ENCODE peak calls at places on chromosomes 3 and 15, in seven cellular contexts. X, Z, Q, F, L, N and B are unnamed samples. For H3K9me3, the result is how much of the 10 kb centered on the place peaks cover.

GRCh38 chr3:50373146-50373864 is 14.0 kb upstream of the TMEM115 start:
- DNase-seq in L (no peak), Z (peak), X (no peak), Q (no peak), F (no peak), N (no peak), B (no peak)

GRCh38 chr3:8212794-8213193 is 288.8 kb upstream of the LMCD1 start:
- DNase-seq in Z (no peak), Q (no peak), N (no peak), F (no peak), X (no peak), L (no peak), B (no peak)

GRCh38 chr3:46897829-46898320 is 20.4 kb downstream of the PTH1R start:
- DNase-seq in Q (no peak), Z (no peak), X (no peak), N (no peak), F (no peak), L (no peak), B (peak)

GRCh38 chr15:31405200-31405929 is 78.7 kb downstream of the KLF13 start:
- DNase-seq in X (no peak), F (no peak), Q (no peak), N (no peak), L (no peak), Z (no peak), B (no peak)

GRCh38 chr3:126971891-126972351 is 11.0 kb upstream of the PLXNA1 start:
- DNase-seq in Z (peak), F (peak), L (no peak), Q (no peak), N (no peak), X (peak), B (peak)

GRCh38 chr3:196979545-196979944 is 10.9 kb upstream of the PIGZ start:
- DNase-seq in N (no peak), Q (no peak), Z (no peak), X (no peak), F (peak), L (no peak), B (no peak)

GRCh38 chr15:33839540-33839939 is 128.8 kb upstream of the CHRM5 start:
- DNase-seq in Z (no peak), X (no peak), F (no peak), N (no peak), Q (no peak), L (no peak), B (no peak)

GRCh38 chr15:77844798-77845446 is 212.2 kb upstream of the LINGO1 start:
- DNase-seq in X (no peak), F (no peak), N (no peak), Q (no peak), L (no peak), Z (no peak), B (no peak)

GRCh38 chr15:100725121-100726069 is 123.0 kb downstream of the ASB7 start:
- DNase-seq in F (no peak), Z (peak), N (no peak), X (no peak), L (no peak), Q (no peak), B (peak)

GRCh38 chr15:59222106-59222505 is 15.5 kb downstream of the LDHAL6B start:
- DNase-seq in X (no peak), L (no peak), Z (no peak), F (no peak), Q (no peak), N (no peak), B (no peak)

GRCh38 chr3:141000027-141000663 is 51.0 kb upstream of the SPSB4 start:
- DNase-seq in Z (peak), L (peak), X (peak), F (peak), N (peak), Q (peak), B (peak)

GRCh38 chr15:31483053-31483923 is 156.7 kb downstream of the KLF13 start:
- DNase-seq in L (no peak), N (peak), F (no peak), Z (peak), Q (peak), X (no peak), B (no peak)

GRCh38 chr3:187041362-187042061 is 97.8 kb downstream of the RPL39L start:
- DNase-seq in X (no peak), N (peak), Q (peak), L (no peak), F (no peak), Z (no peak), B (no peak)

GRCh38 chr3:69330891-69331400 is 54.9 kb downstream of the FRMD4B start:
- DNase-seq in Q (no peak), N (no peak), F (no peak), X (no peak), Z (no peak), L (no peak), B (no peak)

GRCh38 chr3:124952456-124952855 is 17.9 kb upstream of the MUC13 start:
- DNase-seq in Q (no peak), F (no peak), Z (no peak), L (no peak), X (no peak), N (no peak), B (no peak)

GRCh38 chr3:11136116-11136515 is 18.2 kb upstream of the HRH1 start:
- DNase-seq in Z (no peak), F (no peak), L (no peak), X (no peak), N (no peak), Q (no peak), B (no peak)

GRCh38 chr15:74053941-74054529 is 28.3 kb downstream of the GOLGA6A start:
- DNase-seq in Q (peak), N (peak), X (peak), F (peak), Z (peak), L (peak), B (peak)

GRCh38 chr3:123282461-123282860 is 80.7 kb downstream of the SEC22A start:
- DNase-seq in L (no peak), Z (peak), Q (no peak), X (no peak), N (no peak), F (no peak), B (no peak)

GRCh38 chr15:94352940-94353820 is 121.8 kb downstream of the MCTP2 start:
- DNase-seq in Q (no peak), F (no peak), N (no peak), Z (no peak), X (peak), L (no peak), B (no peak)

GRCh38 chr3:69400688-69401087 is 14.8 kb upstream of the FRMD4B start:
- DNase-seq in L (no peak), X (no peak), Z (no peak), Q (no peak), F (no peak), N (no peak), B (no peak)

GRCh38 chr3:133079621-133080020 is 41.4 kb downstream of the TMEM108 start:
- DNase-seq in Z (no peak), Q (no peak), F (no peak), N (no peak), X (no peak), L (no peak), B (no peak)

GRCh38 chr15:90645873-90646605 is 71.1 kb upstream of the BLM start:
- DNase-seq in Z (no peak), F (no peak), Q (no peak), N (no peak), L (no peak), X (no peak), B (no peak)

GRCh38 chr15:80749589-80749988 is 29.6 kb upstream of the CEMIP start:
- DNase-seq in X (no peak), Z (no peak), N (no peak), Q (no peak), F (no peak), L (no peak), B (no peak)

GRCh38 chr3:132783152-132783551 is 60.9 kb upstream of the NPHP3 start:
- DNase-seq in Z (no peak), N (no peak), L (no peak), F (no peak), Q (no peak), X (no peak), B (peak)

GRCh38 chr15:81049835-81050234 is 49.1 kb downstream of the TLNRD1 start:
- DNase-seq in F (no peak), L (no peak), N (no peak), Q (no peak), Z (no peak), X (no peak), B (no peak)

GRCh38 chr3:129315386-129315991 is 36.8 kb downstream of the HMCES start:
- DNase-seq in Z (no peak), L (no peak), F (peak), N (peak), Q (peak), X (peak), B (peak)

GRCh38 chr15:34262362-34262761 is 37.5 kb downstream of the EMC4 start:
- DNase-seq in X (no peak), Z (peak), Q (no peak), F (no peak), N (no peak), L (no peak), B (no peak)

GRCh38 chr3:1752205-1752604 is 346.5 kb upstream of the CNTN4 start:
- DNase-seq in Q (no peak), L (no peak), N (no peak), X (no peak), Z (no peak), F (no peak), B (peak)
- H3K9me3 ChIP-seq in Q (under half), L (under half), N (under half), X (under half), Z (under half), F (under half), B (under half)

GRCh38 chr3:149087208-149087607 is 875 bp upstream of the HLTF start:
- DNase-seq in N (no peak), L (no peak), Q (no peak), F (no peak), Z (no peak), X (no peak), B (no peak)

GRCh38 chr3:149086232-149086988 is at the start of gene HLTF:
- DNase-seq in N (peak), Q (peak), X (peak), L (peak), F (peak), Z (peak), B (peak)

GRCh38 chr3:149081772-149082171 is 4.6 kb downstream of the HLTF start:
- DNase-seq in Z (no peak), X (no peak), N (no peak), Q (no peak), F (no peak), L (no peak), B (no peak)

GRCh38 chr3:149089395-149089794 is 3.1 kb upstream of the HLTF start:
- DNase-seq in Z (no peak), F (no peak), L (no peak), N (no peak), Q (no peak), X (no peak), B (no peak)

DNA sequence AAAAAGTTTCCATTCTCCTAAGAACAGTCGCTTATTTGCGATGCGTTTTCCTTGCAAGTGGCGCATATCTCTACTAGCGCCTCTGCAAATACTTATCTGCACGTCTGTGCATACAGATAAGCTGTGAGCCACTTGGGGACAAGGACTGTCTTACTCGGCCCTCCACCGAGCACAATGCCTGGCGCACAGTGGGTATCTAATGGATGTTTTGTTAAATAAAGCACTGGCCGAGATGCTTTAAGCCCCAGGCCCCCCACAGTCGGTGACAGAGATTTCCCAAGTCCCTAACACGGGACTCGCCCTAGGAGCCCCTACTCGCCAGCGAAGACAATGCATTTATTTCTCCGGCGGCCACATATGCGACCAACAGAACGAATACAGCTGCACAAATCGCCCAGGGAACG is 503 bp downstream of the HLTF start:
- DNase-seq in L (no peak), N (no peak), X (no peak), F (no peak), Q (peak), Z (peak), B (peak)
- H3K27ac ChIP-seq in L (peak), N (peak), X (peak), F (peak), Q (peak), Z (no peak), B (peak)

GRCh38 chr3:440826-441225 is 244.3 kb downstream of the CHL1 start:
- DNase-seq in L (no peak), Q (no peak), N (no peak), Z (no peak), X (no peak), F (no peak), B (no peak)

GRCh38 chr3:435161-435560 is 238.6 kb downstream of the CHL1 start:
- DNase-seq in N (no peak), X (no peak), L (no peak), Q (no peak), F (no peak), Z (no peak), B (no peak)

GRCh38 chr3:430186-430585 is 233.6 kb downstream of the CHL1 start:
- DNase-seq in F (no peak), Z (no peak), L (no peak), N (no peak), X (no peak), Q (no peak), B (no peak)

GRCh38 chr3:435969-436492 is 239.5 kb downstream of the CHL1 start:
- DNase-seq in X (no peak), F (no peak), Q (no peak), Z (no peak), N (no peak), L (no peak), B (no peak)
- H3K9me3 ChIP-seq in X (under half), F (under half), Q (under half), Z (under half), N (under half), L (under half), B (under half)

DNA sequence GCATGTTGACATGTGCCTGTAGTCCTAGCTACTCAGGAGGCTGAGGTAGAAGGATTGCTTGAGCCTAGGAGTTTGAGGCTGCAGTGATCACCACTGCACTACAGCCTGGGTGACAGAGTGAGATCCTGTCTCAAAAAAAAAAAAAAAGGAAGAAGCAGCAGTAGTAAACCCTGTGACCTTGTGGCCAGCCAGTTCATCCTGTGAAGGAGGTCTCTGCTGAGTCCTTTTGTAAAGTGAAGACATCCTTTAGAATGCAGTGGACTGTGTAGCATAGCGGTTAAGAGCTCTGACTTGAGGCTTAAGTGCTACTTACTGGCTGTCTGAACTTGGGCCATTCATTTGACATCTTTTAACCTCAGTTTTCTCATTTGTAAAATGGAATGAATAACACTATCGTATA is 8.3 kb downstream of the EXOSC7 start:
- DNase-seq in Q (no peak), N (no peak), L (no peak), X (no peak), Z (no peak), F (no peak), B (no peak)
- H3K27ac ChIP-seq in Q (no peak), N (no peak), L (no peak), X (no peak), Z (no peak), F (no peak), B (no peak)

GRCh38 chr15:25087137-25087536 is 132.3 kb downstream of the SNRPN start:
- DNase-seq in L (no peak), Q (no peak), Z (peak), N (no peak), X (no peak), F (no peak), B (no peak)
- H3K9me3 ChIP-seq in L (half or more), Q (half or more), Z (half or more), N (half or more), X (under half), F (half or more), B (under half)

GRCh38 chr15:69446947-69447346 is 5.7 kb upstream of the RPLP1 start:
- DNase-seq in L (no peak), F (no peak), X (no peak), N (no peak), Z (no peak), Q (no peak), B (no peak)

GRCh38 chr15:69443032-69443611 is 9.5 kb upstream of the RPLP1 start:
- DNase-seq in Q (no peak), X (no peak), N (no peak), F (no peak), Z (no peak), L (no peak), B (no peak)

GRCh38 chr15:69439623-69440022 is 13.0 kb upstream of the RPLP1 start:
- DNase-seq in N (no peak), L (no peak), Z (no peak), X (no peak), F (no peak), Q (no peak), B (no peak)

GRCh38 chr15:69444686-69445085 is 7.9 kb upstream of the RPLP1 start:
- DNase-seq in Z (no peak), L (no peak), X (no peak), Q (no peak), N (no peak), F (no peak), B (no peak)
- H3K27ac ChIP-seq in Z (no peak), L (no peak), X (no peak), Q (no peak), N (no peak), F (no peak), B (no peak)

DNA sequence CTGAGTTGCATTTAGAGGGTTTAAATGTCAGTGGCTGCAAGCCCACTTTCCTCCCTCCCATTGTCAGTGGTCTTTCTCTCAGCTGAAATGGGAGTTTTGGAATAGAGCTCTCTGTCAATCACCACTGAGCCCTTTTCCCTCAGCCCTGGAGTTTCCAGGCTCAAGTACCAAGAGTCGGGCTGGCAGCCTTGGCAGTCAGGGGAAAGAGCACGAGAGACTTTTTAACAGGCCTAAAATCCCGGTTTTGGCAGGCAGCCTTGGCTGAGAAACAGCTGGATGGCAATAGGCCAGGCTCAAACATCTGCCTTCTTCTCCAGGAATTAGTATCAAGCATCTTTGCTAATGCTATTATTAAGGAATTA is 8.1 kb upstream of the RFTN1 start:
- DNase-seq in Z (no peak), N (no peak), F (no peak), X (no peak), L (no peak), Q (no peak), B (no peak)
- H3K9me3 ChIP-seq in Z (under half), N (under half), F (under half), X (under half), L (under half), Q (under half), B (under half)

GRCh38 chr15:40323953-40324937 is 753 bp downstream of the INAFM2 start:
- DNase-seq in N (no peak), Z (no peak), Q (no peak), L (no peak), F (no peak), X (no peak), B (peak)

GRCh38 chr15:40325700-40326099 is 2.2 kb downstream of the INAFM2 start:
- DNase-seq in X (no peak), N (no peak), Z (no peak), F (no peak), Q (no peak), L (no peak), B (no peak)

GRCh38 chr15:40323239-40323952 is at the start of gene INAFM2:
- DNase-seq in N (peak), L (peak), Z (peak), X (peak), Q (peak), F (peak), B (peak)

GRCh38 chr15:40327338-40327917 is 3.9 kb downstream of the INAFM2 start:
- DNase-seq in L (no peak), N (no peak), Z (no peak), F (no peak), X (no peak), Q (no peak), B (no peak)

GRCh38 chr15:40325188-40325587 is 1.7 kb downstream of the INAFM2 start:
- DNase-seq in F (no peak), N (no peak), Q (no peak), X (no peak), Z (no peak), L (no peak), B (no peak)
- H3K27ac ChIP-seq in F (peak), N (no peak), Q (no peak), X (no peak), Z (no peak), L (no peak), B (no peak)

GRCh38 chr15:25178835-25179672 is 224.3 kb downstream of the SNRPN start:
- DNase-seq in L (no peak), N (no peak), Z (no peak), F (peak), Q (no peak), X (peak), B (peak)

GRCh38 chr15:25181290-25182097 is 226.7 kb downstream of the SNRPN start:
- DNase-seq in F (peak), Z (peak), N (no peak), Q (no peak), L (no peak), X (peak), B (no peak)

GRCh38 chr15:25180606-25181289 is 226.0 kb downstream of the SNRPN start:
- DNase-seq in N (no peak), F (peak), Z (no peak), L (no peak), Q (no peak), X (peak), B (no peak)

GRCh38 chr15:25177955-25178801 is 223.4 kb downstream of the SNRPN start:
- DNase-seq in Z (peak), X (peak), L (no peak), N (no peak), Q (no peak), F (peak), B (peak)

GRCh38 chr15:25179673-25180511 is 225.1 kb downstream of the SNRPN start:
- DNase-seq in L (no peak), X (peak), F (peak), N (no peak), Q (no peak), Z (peak), B (peak)
- H3K9me3 ChIP-seq in L (under half), X (under half), F (under half), N (under half), Q (under half), Z (half or more), B (under half)